ENCODE peak calls at places on chromosomes 16 and 17, in ten cellular contexts. U is A549, D is RWPE1, E is left ventricle myocardium inferior, K is body of pancreas, Y is fibroblast of pulmonary artery, G is mammary epithelial cell, B is tibial nerve, H is tibial artery, R is H9. F is an unnamed sample.

GRCh38 chr17:16470302-16470701 is 21.7 kb downstream of the LRRC75A start:
- DNase-seq in Y (no peak), R (peak; percentile 37), U (no peak), D (no peak), B (no peak), K (peak; percentile 45), G (no peak), H (no peak), E (no peak), F (no peak)

GRCh38 chr17:57861000-57861736 is 11.3 kb upstream of the MRPS23 start:
- DNase-seq in D (no peak), E (peak; percentile 64), G (no peak), U (peak; percentile 90), B (no peak), Y (no peak), R (peak; percentile 70), K (peak; percentile 82), H (peak; percentile 74), F (no peak)

GRCh38 chr17:7560172-7561027 is 1.3 kb upstream of the SENP3 start:
- DNase-seq in H (peak; percentile 42), E (peak; percentile 61), U (peak; percentile 78), R (peak; percentile 94), D (no peak), Y (peak; percentile 65), B (no peak), G (peak; percentile 70), K (peak; percentile 82), F (no peak)

GRCh38 chr16:46918400-46918799 is 34.2 kb downstream of the GPT2 start:
- DNase-seq in B (no peak), D (no peak), R (no peak), E (no peak), U (no peak), H (no peak), K (peak; percentile 17), G (no peak), Y (no peak), F (no peak)

GRCh38 chr16:2813661-2814288 is 3.3 kb upstream of the PRSS21 start:
- DNase-seq in Y (no peak), G (no peak), D (no peak), U (no peak), R (no peak), K (no peak), B (no peak), H (no peak), E (no peak), F (no peak)

GRCh38 chr16:89017956-89018604 is 41.1 kb upstream of the CBFA2T3 start:
- DNase-seq in U (no peak), B (no peak), Y (no peak), R (no peak), H (no peak), D (no peak), E (peak; percentile 0), G (no peak), K (no peak), F (no peak)

GRCh38 chr17:7440113-7440822 is 956 bp downstream of the FGF11 start:
- DNase-seq in Y (no peak), U (peak; percentile 39), H (peak; percentile 55), D (no peak), B (no peak), G (peak; percentile 44), R (peak; percentile 85), K (peak; percentile 82), E (peak; percentile 71), F (no peak)

GRCh38 chr17:7173687-7174602 is 5.2 kb downstream of the ASGR1 start:
- DNase-seq in G (no peak), Y (no peak), E (peak; percentile 55), K (peak; percentile 67), U (no peak), R (peak; percentile 96), B (peak; percentile 26), D (peak; percentile 29), H (peak; percentile 63), F (no peak)

GRCh38 chr17:33778505-33779398 is 476.3 kb upstream of the CCL2 start:
- DNase-seq in B (peak; percentile 26), Y (peak; percentile 76), G (peak; percentile 8), D (peak; percentile 64), U (peak; percentile 77), R (peak; percentile 65), E (peak; percentile 23), H (peak; percentile 40), K (peak; percentile 71), F (peak; percentile 30)

GRCh38 chr16:23682181-23682580 is 3.5 kb downstream of the PLK1 start:
- DNase-seq in R (no peak), B (no peak), G (no peak), H (no peak), K (no peak), E (no peak), D (no peak), Y (peak; percentile 86), U (no peak), F (peak; percentile 80)

GRCh38 chr16:84278333-84278732 is 16.3 kb upstream of the WFDC1 start:
- DNase-seq in B (no peak), Y (no peak), U (no peak), H (no peak), G (no peak), D (no peak), R (no peak), K (no peak), E (no peak), F (no peak)

DNA sequence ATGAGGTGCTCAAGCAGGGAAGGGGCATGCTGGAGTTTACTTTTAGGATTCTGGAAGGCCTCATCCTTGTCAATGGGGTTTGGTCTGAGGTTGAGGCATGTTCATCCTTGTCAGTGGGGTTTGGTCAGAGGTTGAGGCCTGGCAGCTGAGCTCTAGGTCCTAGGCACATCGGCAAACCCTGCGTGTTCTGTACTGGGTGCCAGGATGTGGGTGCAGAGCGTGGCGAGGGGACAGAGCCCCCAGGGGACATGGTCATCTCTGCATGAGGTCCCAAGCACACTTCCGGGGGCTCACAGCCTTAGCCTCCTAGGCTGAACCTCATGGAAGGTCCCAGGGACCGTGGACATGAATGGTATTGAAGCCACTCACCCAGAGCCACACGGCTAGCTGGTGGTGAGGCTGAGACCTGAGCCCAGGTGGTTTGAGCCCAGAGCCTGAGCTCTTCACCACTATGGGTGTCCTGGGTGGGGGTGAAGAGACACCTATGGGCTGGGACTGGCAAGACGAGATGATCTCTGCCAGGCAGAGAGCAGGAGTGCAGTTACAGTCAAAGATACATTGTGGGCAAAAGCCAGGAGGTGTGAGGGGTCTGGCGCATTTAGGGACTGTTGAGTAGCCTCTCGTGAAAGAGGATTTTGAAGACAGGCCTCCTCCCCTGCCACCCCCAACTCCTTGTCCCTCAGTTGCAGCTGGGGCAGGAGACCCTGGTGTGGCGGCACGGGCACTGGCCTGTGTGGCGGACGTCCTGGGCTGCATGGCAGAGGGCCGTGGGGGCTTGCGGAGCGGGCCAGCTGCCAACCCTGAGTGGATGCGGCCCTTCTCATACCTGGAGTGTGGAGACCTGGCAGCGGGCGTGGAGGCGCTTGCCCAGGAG is 19.3 kb downstream of the FCSK start:
- DNase-seq in U (peak; percentile 30), H (no peak), D (no peak), B (no peak), G (no peak), Y (no peak), K (no peak), E (no peak), R (no peak), F (no peak)
- TF ChIP-seq CTCF in U (no peak), H (no peak), D (no peak), B (no peak), G (no peak), Y (no peak), K (no peak), E (no peak), R (no peak), F (no peak)

GRCh38 chr16:65342231-65342866 is 220.5 kb upstream of the CDH11 start:
- DNase-seq in B (no peak), U (peak; percentile 1), Y (no peak), H (no peak), R (no peak), K (no peak), D (no peak), G (no peak), E (no peak), F (no peak)
- TF ChIP-seq CTCF in B (no peak), U (no peak), Y (no peak), H (no peak), R (peak; percentile 40), K (no peak), D (no peak), G (no peak), E (no peak), F (no peak)

DNA sequence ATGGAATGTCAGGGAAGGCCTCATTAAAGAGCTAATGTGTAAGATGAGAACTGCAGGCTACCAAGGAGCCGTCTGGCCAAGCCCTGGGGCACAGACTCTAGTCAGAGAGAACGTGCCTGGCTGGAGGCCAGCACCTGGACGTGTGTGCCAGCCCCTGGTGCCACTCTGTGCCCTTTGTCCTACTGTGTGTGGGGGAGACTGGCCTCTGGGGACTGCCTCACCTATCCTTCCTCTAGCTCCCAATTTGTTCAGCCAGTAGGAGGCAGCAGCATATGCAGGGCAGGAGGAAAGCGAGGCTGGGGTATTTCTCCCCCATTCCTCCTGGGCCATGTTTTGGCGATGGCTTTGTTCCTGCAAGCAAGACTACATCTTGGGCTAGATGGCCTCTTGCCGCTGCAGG is 37.1 kb downstream of the KNOP1 start:
- DNase-seq in Y (no peak), U (no peak), K (no peak), D (no peak), H (no peak), B (no peak), G (no peak), R (no peak), E (no peak), F (peak; percentile 22)
- TF ChIP-seq CTCF in Y (no peak), U (no peak), K (no peak), D (no peak), H (no peak), B (no peak), G (no peak), R (peak; percentile 56), E (peak; percentile 36), F (no peak)

GRCh38 chr16:59188029-59188428 is 453.9 kb upstream of the GOT2 start:
- DNase-seq in E (no peak), Y (no peak), D (no peak), H (no peak), U (no peak), G (no peak), R (no peak), K (no peak), B (no peak), F (no peak)

GRCh38 chr16:59198487-59198886 is 464.4 kb upstream of the GOT2 start:
- DNase-seq in R (no peak), E (no peak), D (no peak), H (no peak), K (no peak), B (no peak), U (no peak), G (no peak), Y (no peak), F (no peak)

GRCh38 chr16:59195242-59195641 is 461.1 kb upstream of the GOT2 start:
- DNase-seq in K (no peak), H (no peak), D (no peak), Y (no peak), E (no peak), G (no peak), U (no peak), R (no peak), B (no peak), F (no peak)

DNA sequence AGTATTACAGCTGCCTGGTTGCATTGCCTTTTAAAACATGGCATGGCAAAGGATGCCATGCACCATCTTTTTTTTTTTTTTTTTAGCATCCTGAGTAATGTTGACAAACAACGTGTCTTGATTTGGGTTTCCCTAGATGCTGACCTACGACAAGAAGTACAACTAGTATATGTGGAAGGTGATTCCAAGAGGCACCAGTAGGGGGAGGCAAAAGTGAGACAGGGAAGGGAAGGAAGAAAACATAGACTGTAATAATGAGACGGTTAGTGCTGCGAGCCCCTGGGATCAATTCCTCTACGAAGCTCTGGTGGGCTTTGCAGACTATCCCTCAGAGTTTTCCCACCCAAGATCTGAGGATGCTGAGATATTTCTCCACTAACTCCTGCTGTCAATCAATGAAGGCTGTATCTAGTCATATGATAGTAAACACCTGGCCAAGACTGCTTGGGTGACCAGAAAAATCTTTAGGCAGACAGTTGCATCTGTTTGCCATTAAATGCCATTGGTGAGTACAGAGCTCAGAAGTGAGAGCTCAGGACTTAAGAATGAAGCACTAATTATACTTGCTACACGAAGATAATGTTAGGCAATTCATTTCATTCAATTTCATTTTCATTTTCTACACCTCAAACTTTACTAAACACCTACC is 458.6 kb upstream of the GOT2 start:
- DNase-seq in B (no peak), R (peak; percentile 68), D (no peak), U (peak; percentile 42), H (no peak), K (no peak), Y (peak; percentile 4), E (no peak), G (no peak), F (no peak)
- TF ChIP-seq CTCF in B (no peak), R (peak; percentile 76), D (no peak), U (peak; percentile 22), H (no peak), K (peak; percentile 23), Y (peak; percentile 36), E (peak; percentile 57), G (peak; percentile 6), F (peak; percentile 49)

F was measured in MCF 10A.